ENCODE peak calls at places on chromosomes 6 and 20, in seven cellular contexts. One of them, this sample, is unnamed.

GRCh38 chr20:8089668-8090067 is 42.4 kb upstream of the PLCB1 start:
- DNase-seq in H9: no peak
- DNase-seq in trophoblast cell: no peak
- DNase-seq in H1: no peak
- DNase-seq in neuronal stem cell: peak; percentile 21
- DNase-seq in mesenchymal stem cell: peak; percentile 13
- DNase-seq in IMR-90: no peak
- DNase-seq in this sample: peak; percentile 37

GRCh38 chr20:36205026-36205425 is 31.3 kb upstream of the AAR2 start:
- DNase-seq in trophoblast cell: no peak
- DNase-seq in neuronal stem cell: no peak
- DNase-seq in IMR-90: no peak
- DNase-seq in mesenchymal stem cell: no peak
- DNase-seq in H9: no peak
- DNase-seq in H1: no peak
- DNase-seq in this sample: no peak

GRCh38 chr6:74936886-74937285 is 269.0 kb downstream of the COL12A1 start:
- DNase-seq in mesenchymal stem cell: no peak
- DNase-seq in H9: no peak
- DNase-seq in neuronal stem cell: no peak
- DNase-seq in H1: no peak
- DNase-seq in IMR-90: peak; percentile 38
- DNase-seq in trophoblast cell: no peak
- DNase-seq in this sample: peak; percentile 8

GRCh38 chr20:17933711-17934110 is 34.9 kb downstream of the SNX5 start:
- DNase-seq in H9: no peak
- DNase-seq in IMR-90: no peak
- DNase-seq in H1: no peak
- DNase-seq in trophoblast cell: no peak
- DNase-seq in neuronal stem cell: no peak
- DNase-seq in mesenchymal stem cell: no peak
- DNase-seq in this sample: no peak

GRCh38 chr6:68194846-68195478 is 440.1 kb upstream of the ADGRB3 start:
- DNase-seq in mesenchymal stem cell: no peak
- DNase-seq in H9: no peak
- DNase-seq in trophoblast cell: no peak
- DNase-seq in H1: no peak
- DNase-seq in neuronal stem cell: no peak
- DNase-seq in IMR-90: no peak
- DNase-seq in this sample: peak; percentile 11

GRCh38 chr6:157761926-157762325 is 61.1 kb upstream of the SNX9 start:
- DNase-seq in H9: no peak
- DNase-seq in IMR-90: no peak
- DNase-seq in H1: no peak
- DNase-seq in mesenchymal stem cell: no peak
- DNase-seq in neuronal stem cell: no peak
- DNase-seq in trophoblast cell: no peak
- DNase-seq in this sample: no peak

GRCh38 chr6:146909886-146910285 is 294.3 kb upstream of the STXBP5 start:
- DNase-seq in mesenchymal stem cell: no peak
- DNase-seq in H9: no peak
- DNase-seq in H1: no peak
- DNase-seq in trophoblast cell: no peak
- DNase-seq in IMR-90: no peak
- DNase-seq in neuronal stem cell: no peak
- DNase-seq in this sample: no peak

GRCh38 chr20:49661560-49662329 is 51.9 kb downstream of the B4GALT5 start:
- DNase-seq in H1: no peak
- DNase-seq in neuronal stem cell: no peak
- DNase-seq in trophoblast cell: no peak
- DNase-seq in IMR-90: no peak
- DNase-seq in mesenchymal stem cell: no peak
- DNase-seq in H9: no peak
- DNase-seq in this sample: no peak

GRCh38 chr6:79947191-79948173 is at the start of gene ELOVL4:
- DNase-seq in IMR-90: peak; percentile 74
- DNase-seq in trophoblast cell: no peak
- DNase-seq in H9: peak; percentile 96
- DNase-seq in mesenchymal stem cell: peak; percentile 78
- DNase-seq in neuronal stem cell: peak; percentile 76
- DNase-seq in H1: peak; percentile 82
- DNase-seq in this sample: peak; percentile 91

GRCh38 chr20:35248641-35249475 is 22.4 kb downstream of the MMP24 start:
- DNase-seq in neuronal stem cell: no peak
- DNase-seq in H9: no peak
- DNase-seq in IMR-90: no peak
- DNase-seq in trophoblast cell: no peak
- DNase-seq in H1: no peak
- DNase-seq in mesenchymal stem cell: no peak
- DNase-seq in this sample: no peak

GRCh38 chr6:88704980-88705379 is 258.4 kb downstream of the RNGTT start:
- DNase-seq in neuronal stem cell: no peak
- DNase-seq in trophoblast cell: no peak
- DNase-seq in H1: no peak
- DNase-seq in H9: no peak
- DNase-seq in IMR-90: peak; percentile 23
- DNase-seq in mesenchymal stem cell: no peak
- DNase-seq in this sample: no peak

GRCh38 chr20:13649548-13649947 is 10.8 kb upstream of the TASP1 start:
- DNase-seq in neuronal stem cell: no peak
- DNase-seq in trophoblast cell: no peak
- DNase-seq in mesenchymal stem cell: peak; percentile 25
- DNase-seq in H1: peak; percentile 51
- DNase-seq in IMR-90: no peak
- DNase-seq in H9: peak; percentile 42
- DNase-seq in this sample: no peak

GRCh38 chr6:139402935-139403386 is 28.5 kb upstream of the CITED2 start:
- DNase-seq in H9: no peak
- DNase-seq in mesenchymal stem cell: peak; percentile 93
- DNase-seq in trophoblast cell: no peak
- DNase-seq in IMR-90: peak; percentile 93
- DNase-seq in neuronal stem cell: no peak
- DNase-seq in H1: no peak
- DNase-seq in this sample: no peak

GRCh38 chr6:38115633-38116022 is 296.1 kb downstream of the ZFAND3 start:
- DNase-seq in H1: no peak
- DNase-seq in H9: no peak
- DNase-seq in neuronal stem cell: no peak
- DNase-seq in IMR-90: no peak
- DNase-seq in mesenchymal stem cell: no peak
- DNase-seq in trophoblast cell: no peak
- DNase-seq in this sample: no peak

GRCh38 chr6:38114976-38115632 is 295.6 kb downstream of the ZFAND3 start:
- DNase-seq in IMR-90: peak; percentile 57
- DNase-seq in trophoblast cell: peak; percentile 65
- DNase-seq in mesenchymal stem cell: no peak
- DNase-seq in H1: no peak
- DNase-seq in neuronal stem cell: no peak
- DNase-seq in H9: no peak
- DNase-seq in this sample: peak; percentile 47

GRCh38 chr6:38107073-38107472 is 287.5 kb downstream of the ZFAND3 start:
- DNase-seq in mesenchymal stem cell: no peak
- DNase-seq in IMR-90: no peak
- DNase-seq in H9: no peak
- DNase-seq in H1: no peak
- DNase-seq in neuronal stem cell: no peak
- DNase-seq in trophoblast cell: no peak
- DNase-seq in this sample: no peak

GRCh38 chr6:38113810-38114577 is 294.5 kb downstream of the ZFAND3 start:
- DNase-seq in trophoblast cell: no peak
- DNase-seq in H9: no peak
- DNase-seq in mesenchymal stem cell: no peak
- DNase-seq in IMR-90: peak; percentile 31
- DNase-seq in neuronal stem cell: no peak
- DNase-seq in H1: no peak
- DNase-seq in this sample: no peak

GRCh38 chr6:38110407-38111025 is 291.0 kb downstream of the ZFAND3 start:
- DNase-seq in mesenchymal stem cell: no peak
- DNase-seq in IMR-90: no peak
- DNase-seq in H1: no peak
- DNase-seq in H9: no peak
- DNase-seq in trophoblast cell: no peak
- DNase-seq in neuronal stem cell: no peak
- DNase-seq in this sample: no peak
- H3K18ac ChIP-seq in mesenchymal stem cell: peak overlapping the region; percentile 11
- H3K18ac ChIP-seq in IMR-90: no peak overlapping the region
- H3K18ac ChIP-seq in H1: no peak overlapping the region
- H3K18ac ChIP-seq in H9: no peak overlapping the region
- H3K18ac ChIP-seq in trophoblast cell: no peak overlapping the region
- H3K18ac ChIP-seq in neuronal stem cell: no peak overlapping the region
- H3K18ac ChIP-seq in this sample: no peak overlapping the region

DNA sequence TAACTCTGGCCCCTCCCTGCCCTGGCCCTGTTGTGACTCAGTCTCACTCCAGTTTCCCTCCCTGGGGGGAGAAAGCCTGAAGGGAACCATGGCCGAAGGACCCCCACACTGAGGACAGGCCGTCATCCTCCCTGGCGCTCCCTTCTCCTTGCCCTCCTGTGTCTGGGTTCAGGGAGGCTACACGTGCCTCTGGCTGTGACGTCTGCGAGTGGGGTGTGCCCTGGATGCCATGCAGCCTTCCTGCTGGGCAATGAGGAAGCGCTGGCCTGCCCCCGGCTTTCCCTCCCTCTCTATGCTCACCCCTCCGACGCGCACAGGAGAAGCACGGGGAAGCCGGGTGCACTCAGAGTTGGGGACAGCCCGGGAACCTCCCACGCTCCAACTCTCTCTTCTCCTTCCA is 9.1 kb downstream of the BHLHE23 start:
- DNase-seq in mesenchymal stem cell: no peak
- DNase-seq in IMR-90: no peak
- DNase-seq in neuronal stem cell: no peak
- DNase-seq in H9: no peak
- DNase-seq in trophoblast cell: no peak
- DNase-seq in H1: no peak
- DNase-seq in this sample: no peak
- H2BK5ac ChIP-seq in mesenchymal stem cell: no peak overlapping the region
- H2BK5ac ChIP-seq in IMR-90: no peak overlapping the region
- H2BK5ac ChIP-seq in neuronal stem cell: peak overlapping the region; percentile 39
- H2BK5ac ChIP-seq in H9: no peak overlapping the region
- H2BK5ac ChIP-seq in trophoblast cell: no peak overlapping the region
- H2BK5ac ChIP-seq in H1: peak overlapping the region; percentile 13
- H2BK5ac ChIP-seq in this sample: no peak overlapping the region

DNA sequence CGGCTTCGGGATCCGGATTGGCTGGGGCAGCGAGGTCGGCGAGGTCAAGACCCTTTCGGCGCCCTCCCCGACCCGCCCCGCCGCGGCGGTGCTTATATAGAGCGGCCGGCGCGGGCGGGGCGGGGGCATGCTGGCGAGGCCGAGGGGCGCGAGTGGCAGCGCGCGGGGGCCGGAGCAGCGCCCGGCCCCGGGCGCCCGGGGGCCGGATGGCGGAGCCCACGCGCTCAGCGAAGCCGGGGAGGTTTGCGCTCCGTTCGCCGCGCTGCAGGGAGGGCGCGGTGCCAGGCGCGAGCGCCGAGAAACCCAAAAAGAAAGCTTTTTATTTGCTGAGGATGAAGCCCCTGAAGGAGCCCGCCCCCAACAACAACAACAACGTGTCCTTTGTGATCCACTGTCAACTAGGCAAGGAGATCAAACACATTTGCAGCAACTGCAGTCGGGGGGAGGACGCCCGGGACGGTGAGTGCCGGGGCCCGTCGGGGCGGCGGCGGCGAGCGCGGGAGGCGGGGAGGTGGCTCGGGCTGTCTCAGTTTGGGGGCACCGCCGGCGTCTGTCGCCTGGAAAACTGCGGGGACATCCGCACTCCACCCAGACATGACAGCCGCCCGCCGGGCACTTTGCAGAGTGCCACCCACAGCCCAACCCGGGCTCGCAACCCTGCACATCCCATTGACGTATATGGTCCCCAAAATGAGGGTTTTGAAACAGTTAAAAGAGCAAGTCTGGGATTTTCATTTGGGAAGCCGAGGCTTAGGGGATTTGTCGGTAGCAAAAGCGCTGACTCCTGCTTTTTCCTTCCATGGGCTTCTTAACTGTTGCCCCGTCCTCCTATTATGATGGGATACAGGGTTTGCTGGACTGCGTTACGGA is 297.3 kb downstream of the PHACTR1 start:
- DNase-seq in H1: peak; percentile 72
- DNase-seq in mesenchymal stem cell: peak; percentile 33
- DNase-seq in IMR-90: no peak
- DNase-seq in H9: peak; percentile 39
- DNase-seq in neuronal stem cell: no peak
- DNase-seq in trophoblast cell: no peak
- DNase-seq in this sample: peak; percentile 36
- H2BK120ac ChIP-seq in H1: no peak overlapping the region
- H2BK120ac ChIP-seq in mesenchymal stem cell: no peak overlapping the region
- H2BK120ac ChIP-seq in IMR-90: no peak overlapping the region
- H2BK120ac ChIP-seq in H9: no peak overlapping the region
- H2BK120ac ChIP-seq in neuronal stem cell: no peak overlapping the region
- H2BK120ac ChIP-seq in trophoblast cell: no peak overlapping the region
- H2BK120ac ChIP-seq in this sample: no peak overlapping the region

DNA sequence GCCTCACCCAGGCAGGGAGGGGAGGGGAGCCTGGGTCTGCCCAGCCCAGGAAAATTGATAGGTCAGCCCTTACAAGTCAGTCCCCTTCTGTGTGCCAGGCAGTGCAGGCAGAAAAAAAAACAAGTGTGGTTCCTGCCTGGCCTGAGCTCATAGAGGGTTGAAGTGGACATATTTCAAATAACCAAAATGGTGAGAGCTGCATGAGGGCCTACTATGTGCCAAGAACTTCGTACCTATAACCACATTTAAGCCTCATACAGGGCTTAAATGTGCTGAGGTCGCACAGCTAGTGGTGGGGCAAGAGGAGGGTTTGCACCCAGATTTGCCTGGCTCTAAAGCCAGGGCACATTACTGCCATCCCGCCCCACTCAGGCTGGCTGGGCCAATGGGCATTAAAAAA is 6.9 kb upstream of the NOL4L start:
- DNase-seq in neuronal stem cell: no peak
- DNase-seq in H9: no peak
- DNase-seq in IMR-90: no peak
- DNase-seq in trophoblast cell: no peak
- DNase-seq in mesenchymal stem cell: no peak
- DNase-seq in H1: no peak
- DNase-seq in this sample: no peak
- H3K18ac ChIP-seq in neuronal stem cell: no peak overlapping the region
- H3K18ac ChIP-seq in H9: no peak overlapping the region
- H3K18ac ChIP-seq in IMR-90: no peak overlapping the region
- H3K18ac ChIP-seq in trophoblast cell: no peak overlapping the region
- H3K18ac ChIP-seq in mesenchymal stem cell: no peak overlapping the region
- H3K18ac ChIP-seq in H1: no peak overlapping the region
- H3K18ac ChIP-seq in this sample: no peak overlapping the region

GRCh38 chr6:142195862-142196536 is 48.9 kb downstream of the VTA1 start:
- DNase-seq in trophoblast cell: no peak
- DNase-seq in H9: no peak
- DNase-seq in neuronal stem cell: no peak
- DNase-seq in H1: no peak
- DNase-seq in mesenchymal stem cell: peak; percentile 13
- DNase-seq in IMR-90: peak; percentile 44
- DNase-seq in this sample: no peak
- H2BK5ac ChIP-seq in trophoblast cell: no peak overlapping the region
- H2BK5ac ChIP-seq in H9: no peak overlapping the region
- H2BK5ac ChIP-seq in neuronal stem cell: no peak overlapping the region
- H2BK5ac ChIP-seq in H1: no peak overlapping the region
- H2BK5ac ChIP-seq in mesenchymal stem cell: no peak overlapping the region
- H2BK5ac ChIP-seq in IMR-90: peak overlapping the region; percentile 35
- H2BK5ac ChIP-seq in this sample: no peak overlapping the region